ENCODE peak calls at places on chromosome 2, in eight cellular contexts. B is small intestine; G is stimulated activated naive CD8-positive, alpha-beta T cell treated with anti-CD3 and anti-CD28 coated beads, Interleukin-15, amount 100 ng/mL, for 72 hours; F is ecto neural progenitor cell; O is amniotic stem cell; A is SJSA1; C is endodermal cell; Y is activated T-cell treated with anti-CD3 and anti-CD28 coated beads, Interleukin-2, amount 50 U/mL, for 72 hours. Q is an unnamed sample.

GRCh38 chr2:127659408-127660290 is 13.7 kb downstream of the GPR17 start:
- DNase-seq in Y (no peak), A (no peak), F (no peak), C (no peak), B (no peak), O (no peak), G (no peak), Q (no peak)

GRCh38 chr2:24642351-24642750 is 150.8 kb downstream of the PTRHD1 start:
- DNase-seq in C (no peak), G (no peak), Y (no peak), F (no peak), B (no peak), O (no peak), A (no peak), Q (no peak)

GRCh38 chr2:201358684-201359083 is 1.5 kb upstream of the FLACC1 start:
- DNase-seq in F (no peak), C (no peak), Y (peak), O (peak), G (no peak), B (no peak), A (peak), Q (no peak)

GRCh38 chr2:74032909-74033261 is 48.2 kb downstream of the TET3 start:
- DNase-seq in B (no peak), O (no peak), C (no peak), Y (no peak), F (no peak), G (no peak), A (no peak), Q (no peak)

GRCh38 chr2:14544247-14544646 is 88.3 kb upstream of the LRATD1 start:
- DNase-seq in C (no peak), B (no peak), O (no peak), F (no peak), G (no peak), Y (no peak), A (no peak), Q (no peak)

GRCh38 chr2:149601141-149601796 is 13.7 kb upstream of the MMADHC start:
- DNase-seq in B (no peak), Y (no peak), F (no peak), A (no peak), O (no peak), G (no peak), C (no peak), Q (no peak)

GRCh38 chr2:144374163-144374661 is 145.7 kb downstream of the ZEB2 start:
- DNase-seq in Y (no peak), O (no peak), B (no peak), F (no peak), A (no peak), G (no peak), C (no peak), Q (no peak)

GRCh38 chr2:119126650-119127049 is 31.9 kb downstream of the C1QL2 start:
- DNase-seq in Y (peak), O (no peak), B (peak), A (peak), F (peak), C (peak), G (peak), Q (peak)

GRCh38 chr2:172709566-172710291 is 25.9 kb upstream of the RAPGEF4 start:
- DNase-seq in F (no peak), B (no peak), Y (no peak), G (no peak), A (no peak), C (no peak), O (no peak), Q (no peak)

GRCh38 chr2:217108086-217108485 is 248.2 kb upstream of the TNP1 start:
- DNase-seq in F (no peak), B (no peak), C (no peak), O (no peak), Y (no peak), A (no peak), G (no peak), Q (no peak)

GRCh38 chr2:237475704-237476107 is 11.3 kb upstream of the MLPH start:
- DNase-seq in B (peak), A (no peak), F (no peak), G (peak), Y (peak), C (no peak), O (no peak), Q (no peak)

GRCh38 chr2:146602383-146602782 is 1242.4 kb upstream of the ACVR2A start:
- DNase-seq in C (no peak), O (peak), Y (no peak), G (no peak), B (no peak), F (no peak), A (peak), Q (no peak)

GRCh38 chr2:124025896-124026295 is 809 bp downstream of the CNTNAP5 start:
- DNase-seq in G (no peak), F (no peak), O (no peak), C (no peak), Y (no peak), A (no peak), B (no peak), Q (no peak)

GRCh38 chr2:180790891-180791290 is 189.5 kb upstream of the UBE2E3 start:
- DNase-seq in Y (no peak), C (no peak), O (no peak), G (no peak), A (no peak), B (no peak), F (no peak), Q (no peak)

GRCh38 chr2:181281206-181281832 is 175.9 kb upstream of the ITGA4 start:
- DNase-seq in Y (no peak), F (no peak), G (no peak), C (no peak), A (no peak), O (no peak), B (peak), Q (no peak)

GRCh38 chr2:110103060-110103961 is 12.3 kb downstream of the MALL start:
- DNase-seq in B (peak), O (no peak), Y (no peak), A (no peak), G (no peak), C (peak), F (peak), Q (no peak)